ENCODE peak calls at places on chromosomes 7 and 10, in four cellular contexts. P is PC-3, Z is astrocyte, F is IMR-90. H is an unnamed sample.

GRCh38 chr10:123945506-123945905 is 53.9 kb upstream of the CPXM2 start:
- DNase-seq in P (peak; percentile 47), Z (no peak), F (peak; percentile 2), H (no peak)

GRCh38 chr10:1744524-1744923 is 7.2 kb upstream of the ADARB2 start:
- DNase-seq in P (no peak), Z (no peak), F (no peak), H (no peak)

GRCh38 chr10:88731296-88731695 is 25.2 kb downstream of the LIPK start:
- DNase-seq in P (no peak), Z (no peak), F (no peak), H (no peak)

GRCh38 chr7:73721237-73721848 is 1.9 kb upstream of the STX1A start:
- DNase-seq in P (peak; percentile 76), Z (no peak), F (no peak), H (no peak)

GRCh38 chr10:78451592-78451991 is 417.9 kb downstream of the RPS24 start:
- DNase-seq in P (peak; percentile 40), Z (no peak), F (peak; percentile 16), H (no peak)

GRCh38 chr10:44513592-44513991 is 128.7 kb upstream of the CXCL12 start:
- DNase-seq in P (no peak), Z (no peak), F (peak; percentile 18), H (no peak)

GRCh38 chr7:51289608-51290370 is 26.8 kb downstream of the COBL start:
- DNase-seq in P (no peak), Z (no peak), F (no peak), H (no peak)

GRCh38 chr10:20503186-20503585 is 393.9 kb downstream of the NEBL start:
- DNase-seq in P (no peak), Z (no peak), F (no peak), H (no peak)

GRCh38 chr7:114175140-114175539 is 239.5 kb upstream of the FOXP2 start:
- DNase-seq in P (peak; percentile 4), Z (peak; percentile 65), F (peak; percentile 7), H (no peak)

GRCh38 chr7:129363-130221 is 62.8 kb upstream of the FAM20C start:
- DNase-seq in P (no peak), Z (no peak), F (no peak), H (no peak)

GRCh38 chr10:132626761-132627735 is 89.5 kb downstream of the INPP5A start:
- DNase-seq in P (no peak), Z (no peak), F (no peak), H (no peak)

GRCh38 chr7:1555046-1555812 is 776 bp downstream of the TMEM184A start:
- DNase-seq in P (peak; percentile 95), Z (peak; percentile 71), F (peak; percentile 89), H (no peak)

GRCh38 chr7:151844828-151845200 is 32.1 kb downstream of the PRKAG2 start:
- DNase-seq in P (no peak), Z (no peak), F (no peak), H (no peak)

GRCh38 chr7:82633592-82633991 is 190.0 kb upstream of the CACNA2D1 start:
- DNase-seq in P (no peak), Z (no peak), F (no peak), H (no peak)

GRCh38 chr7:45973725-45974532 is 52.9 kb upstream of the IGFBP3 start:
- DNase-seq in P (peak; percentile 49), Z (peak; percentile 14), F (peak; percentile 43), H (no peak)

GRCh38 chr10:87860156-87860795 is 3.1 kb downstream of the KLLN start:
- DNase-seq in P (peak; percentile 58), Z (peak; percentile 46), F (peak; percentile 69), H (no peak)

GRCh38 chr10:79221110-79222051 is 125.9 kb upstream of the PPIF start:
- DNase-seq in P (no peak), Z (peak; percentile 86), F (peak; percentile 95), H (peak; percentile 73)

GRCh38 chr7:76222333-76222732 is 20.6 kb downstream of the SRRM3 start:
- DNase-seq in P (no peak), Z (no peak), F (no peak), H (no peak)

GRCh38 chr7:139842414-139843210 is 13.5 kb downstream of the TBXAS1 start:
- DNase-seq in P (no peak), Z (no peak), F (peak; percentile 62), H (no peak)

GRCh38 chr7:39091774-39092173 is 114.1 kb downstream of the POU6F2 start:
- DNase-seq in P (no peak), Z (no peak), F (no peak), H (no peak)

GRCh38 chr7:98467570-98468312 is 66.9 kb upstream of the BAIAP2L1 start:
- DNase-seq in P (no peak), Z (no peak), F (no peak), H (no peak)

GRCh38 chr7:76065016-76065612 is 17.2 kb downstream of the MDH2 start:
- DNase-seq in P (no peak), Z (no peak), F (no peak), H (no peak)

GRCh38 chr10:89163265-89163995 is 43.7 kb downstream of the CH25H start:
- DNase-seq in P (no peak), Z (no peak), F (no peak), H (no peak)

GRCh38 chr10:26468691-26469090 is 30.6 kb downstream of the APBB1IP start:
- DNase-seq in P (no peak), Z (no peak), F (no peak), H (no peak)

GRCh38 chr10:55374060-55374459 is 573.0 kb upstream of the PCDH15 start:
- DNase-seq in P (no peak), Z (no peak), F (no peak), H (no peak)

DNA sequence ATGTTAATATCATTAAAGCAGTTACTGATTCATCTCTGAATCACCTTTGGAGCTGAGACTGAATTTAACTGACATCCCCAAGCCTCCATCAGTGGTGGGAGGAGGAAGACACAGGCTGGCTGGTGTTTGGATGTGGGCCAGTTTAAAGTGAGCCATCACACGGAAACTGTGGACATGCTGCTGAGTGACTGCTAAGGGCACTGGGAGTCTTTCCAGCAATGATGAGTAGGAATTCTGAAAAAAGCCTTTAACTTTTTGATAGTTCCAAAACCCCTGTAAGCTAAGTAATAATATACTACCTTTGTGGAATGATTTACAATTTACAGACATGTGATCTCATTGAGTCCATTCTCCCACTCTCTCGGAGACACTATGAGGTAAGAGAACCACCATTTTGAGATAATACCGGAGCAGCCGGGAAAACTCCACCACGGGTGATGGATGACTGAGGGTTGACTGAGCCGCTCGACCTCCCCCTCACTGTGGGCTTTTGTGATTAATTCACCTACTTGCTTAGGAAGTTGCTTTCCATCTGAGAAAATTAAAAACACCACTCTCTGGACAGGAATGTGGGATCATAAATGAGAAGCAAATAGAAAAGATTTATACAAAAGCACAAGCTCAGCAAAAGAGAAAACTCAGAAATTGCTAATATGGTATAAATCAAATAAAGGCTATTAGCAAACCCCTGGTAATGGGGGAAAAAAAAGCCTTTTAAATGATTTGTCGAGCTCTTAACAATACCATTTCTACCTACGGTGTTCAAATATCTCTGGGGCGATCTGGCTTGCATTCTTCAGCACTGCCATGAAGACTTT is 194.8 kb downstream of the FANK1 start:
- DNase-seq in P (peak; percentile 94), Z (peak; percentile 97), F (peak; percentile 97), H (peak; percentile 84)
- H3K4me3 ChIP-seq in P (peak overlapping the region; percentile 36), Z (peak overlapping the region; percentile 15), F (no peak overlapping the region), H (no peak overlapping the region)

GRCh38 chr7:89773594-89773993 is 380.7 kb upstream of the STEAP1 start:
- DNase-seq in P (no peak), Z (no peak), F (no peak), H (no peak)

GRCh38 chr7:89770156-89770555 is 384.1 kb upstream of the STEAP1 start:
- DNase-seq in P (no peak), Z (no peak), F (no peak), H (no peak)

GRCh38 chr7:89775459-89775858 is 378.8 kb upstream of the STEAP1 start:
- DNase-seq in P (no peak), Z (no peak), F (no peak), H (no peak)

GRCh38 chr7:89772276-89772675 is 382.0 kb upstream of the STEAP1 start:
- DNase-seq in P (peak; percentile 35), Z (no peak), F (no peak), H (no peak)

GRCh38 chr7:89771003-89771636 is 383.1 kb upstream of the STEAP1 start:
- DNase-seq in P (peak; percentile 25), Z (no peak), F (no peak), H (no peak)
- TF ChIP-seq CTCF in P (peak; percentile 48), Z (no peak), F (no peak), H (no peak)

GRCh38 chr7:47670738-47671137 is 88.8 kb upstream of the TNS3 start:
- DNase-seq in P (no peak), Z (no peak), F (no peak), H (no peak)
- H3K9ac ChIP-seq in P (no peak overlapping the region), Z (no peak overlapping the region), F (no peak overlapping the region), H (no peak overlapping the region)

DNA sequence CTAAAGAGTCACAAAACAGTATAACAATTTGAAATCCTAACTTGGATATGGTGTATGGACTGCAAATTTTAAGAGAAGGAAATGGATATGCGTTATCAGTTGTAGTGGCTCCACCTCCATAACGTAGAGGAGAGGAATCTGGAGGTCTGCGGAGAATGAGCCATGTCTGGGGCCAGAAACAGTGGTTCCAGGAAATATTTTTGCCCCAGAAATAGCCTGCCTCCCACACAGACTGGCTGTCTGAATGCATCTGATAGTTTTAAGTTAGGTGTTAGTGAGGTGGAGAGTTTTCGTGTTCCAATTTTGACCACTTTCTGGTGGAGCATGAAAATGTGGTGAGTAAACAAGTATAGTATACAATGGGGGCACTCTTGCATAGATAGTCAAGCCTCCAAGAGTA is 1.6 kb downstream of the PHTF2 start:
- DNase-seq in P (no peak), Z (peak; percentile 73), F (peak; percentile 57), H (no peak)
- H3K4me3 ChIP-seq in P (peak overlapping the region; percentile 86), Z (peak overlapping the region; percentile 78), F (peak overlapping the region; percentile 22), H (no peak overlapping the region)

DNA sequence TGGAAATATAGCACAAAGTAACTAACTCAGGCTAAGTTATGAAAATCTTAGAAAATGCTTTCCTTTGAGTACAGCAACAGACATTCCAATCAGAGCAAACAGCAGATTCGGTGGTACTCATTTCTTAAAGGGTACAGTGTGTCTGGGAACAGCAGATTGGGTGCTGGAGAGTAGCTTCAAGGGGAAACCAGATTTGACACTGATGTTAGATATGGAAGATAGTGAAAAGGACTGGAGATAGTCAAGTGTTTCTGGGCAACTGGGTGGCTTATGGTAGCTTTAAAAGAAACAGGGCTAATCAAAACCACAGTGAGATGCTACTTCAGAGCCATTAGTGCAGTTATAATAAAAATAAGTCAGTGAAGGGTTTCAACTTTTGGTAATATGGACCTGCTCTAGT is 12.1 kb upstream of the UMAD1 start:
- DNase-seq in P (no peak), Z (no peak), F (no peak), H (no peak)
- TF ChIP-seq CTCF in P (no peak), Z (no peak), F (no peak), H (no peak)

DNA sequence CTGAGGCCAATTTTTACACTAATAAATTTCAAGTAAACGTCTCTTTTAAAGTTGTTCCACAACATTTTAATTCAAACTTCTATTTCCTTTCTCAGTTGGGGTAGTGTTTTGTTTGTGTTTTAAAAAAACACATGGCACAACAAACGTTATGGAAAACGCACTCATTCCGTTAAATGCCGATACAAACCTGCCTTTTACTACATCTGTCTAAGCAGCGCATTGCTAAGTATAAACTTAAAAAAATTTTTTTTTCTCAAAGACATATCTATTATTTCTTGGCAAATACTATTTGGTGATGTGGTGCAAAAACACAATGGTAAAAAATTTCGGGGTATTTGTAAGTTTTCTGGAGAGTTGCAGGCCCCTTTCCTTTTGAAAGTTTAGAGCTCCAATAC is 1.4 kb downstream of the SKIDA1 start:
- DNase-seq in P (no peak), Z (no peak), F (no peak), H (no peak)
- H3K9ac ChIP-seq in P (no peak overlapping the region), Z (peak overlapping the region; percentile 90), F (peak overlapping the region; percentile 71), H (peak overlapping the region; percentile 83)

GRCh38 chr10:110681023-110681681 is 37.0 kb downstream of the RBM20 start:
- DNase-seq in P (peak; percentile 37), Z (no peak), F (peak; percentile 31), H (no peak)
- H3K4me3 ChIP-seq in P (no peak overlapping the region), Z (no peak overlapping the region), F (no peak overlapping the region), H (no peak overlapping the region)